ENCODE peak calls at places on chromosome 1, in eight cellular contexts. One of them, this sample, is unnamed.

GRCh38 chr1:52142220-52143153 is 598 bp downstream of the ZFYVE9 start:
- DNase-seq in ovary: peak
- DNase-seq in NB4: peak
- DNase-seq in spleen: peak
- DNase-seq in adrenal gland: peak
- DNase-seq in suprapubic skin: peak
- DNase-seq in stomach: peak
- DNase-seq in K562: peak
- DNase-seq in this sample: peak

GRCh38 chr1:202034683-202035462 is 24.5 kb downstream of the ELF3 start:
- DNase-seq in ovary: peak
- DNase-seq in NB4: peak
- DNase-seq in spleen: no peak
- DNase-seq in adrenal gland: peak
- DNase-seq in suprapubic skin: peak
- DNase-seq in stomach: peak
- DNase-seq in K562: peak
- DNase-seq in this sample: peak

GRCh38 chr1:234950598-234950997 is 178.0 kb downstream of the TOMM20 start:
- DNase-seq in ovary: no peak
- DNase-seq in NB4: no peak
- DNase-seq in spleen: no peak
- DNase-seq in adrenal gland: no peak
- DNase-seq in suprapubic skin: no peak
- DNase-seq in stomach: no peak
- DNase-seq in K562: no peak
- DNase-seq in this sample: no peak

GRCh38 chr1:16903054-16903453 is 7.3 kb downstream of the RNU1-2 start:
- DNase-seq in ovary: no peak
- DNase-seq in NB4: peak
- DNase-seq in spleen: no peak
- DNase-seq in adrenal gland: no peak
- DNase-seq in suprapubic skin: no peak
- DNase-seq in stomach: no peak
- DNase-seq in K562: no peak
- DNase-seq in this sample: peak

GRCh38 chr1:119737040-119737682 is 25.4 kb downstream of the PHGDH start:
- DNase-seq in ovary: peak
- DNase-seq in NB4: no peak
- DNase-seq in spleen: no peak
- DNase-seq in adrenal gland: peak
- DNase-seq in suprapubic skin: no peak
- DNase-seq in stomach: peak
- DNase-seq in K562: peak
- DNase-seq in this sample: peak

GRCh38 chr1:169486281-169486904 is 649 bp upstream of the SLC19A2 start:
- DNase-seq in ovary: no peak
- DNase-seq in NB4: peak
- DNase-seq in spleen: no peak
- DNase-seq in adrenal gland: peak
- DNase-seq in suprapubic skin: no peak
- DNase-seq in stomach: no peak
- DNase-seq in K562: no peak
- DNase-seq in this sample: no peak

GRCh38 chr1:231896806-231897205 is 270.2 kb downstream of the DISC1 start:
- DNase-seq in ovary: no peak
- DNase-seq in NB4: no peak
- DNase-seq in spleen: no peak
- DNase-seq in adrenal gland: no peak
- DNase-seq in suprapubic skin: no peak
- DNase-seq in stomach: no peak
- DNase-seq in K562: no peak
- DNase-seq in this sample: no peak

GRCh38 chr1:78333426-78334012 is 157.3 kb upstream of the PTGFR start:
- DNase-seq in ovary: no peak
- DNase-seq in NB4: peak
- DNase-seq in spleen: no peak
- DNase-seq in adrenal gland: peak
- DNase-seq in suprapubic skin: no peak
- DNase-seq in stomach: no peak
- DNase-seq in K562: no peak
- DNase-seq in this sample: peak

GRCh38 chr1:228058981-228059535 is 23.4 kb upstream of the ARF1 start:
- DNase-seq in ovary: no peak
- DNase-seq in NB4: no peak
- DNase-seq in spleen: peak
- DNase-seq in adrenal gland: no peak
- DNase-seq in suprapubic skin: peak
- DNase-seq in stomach: no peak
- DNase-seq in K562: no peak
- DNase-seq in this sample: no peak

GRCh38 chr1:182381962-182382819 is 9.4 kb downstream of the GLUL start:
- DNase-seq in ovary: no peak
- DNase-seq in NB4: no peak
- DNase-seq in spleen: no peak
- DNase-seq in adrenal gland: no peak
- DNase-seq in suprapubic skin: no peak
- DNase-seq in stomach: no peak
- DNase-seq in K562: no peak
- DNase-seq in this sample: no peak

GRCh38 chr1:183039985-183040447 is 16.8 kb downstream of the LAMC1 start:
- DNase-seq in ovary: no peak
- DNase-seq in NB4: peak
- DNase-seq in spleen: no peak
- DNase-seq in adrenal gland: no peak
- DNase-seq in suprapubic skin: no peak
- DNase-seq in stomach: no peak
- DNase-seq in K562: no peak
- DNase-seq in this sample: no peak

GRCh38 chr1:241842565-241842964 is 5.4 kb upstream of the EXO1 start:
- DNase-seq in ovary: no peak
- DNase-seq in NB4: no peak
- DNase-seq in spleen: no peak
- DNase-seq in adrenal gland: no peak
- DNase-seq in suprapubic skin: no peak
- DNase-seq in stomach: no peak
- DNase-seq in K562: no peak
- DNase-seq in this sample: no peak

GRCh38 chr1:28512058-28512611 is 6.3 kb downstream of the RCC1 start:
- DNase-seq in ovary: no peak
- DNase-seq in NB4: peak
- DNase-seq in spleen: no peak
- DNase-seq in adrenal gland: no peak
- DNase-seq in suprapubic skin: no peak
- DNase-seq in stomach: no peak
- DNase-seq in K562: no peak
- DNase-seq in this sample: no peak

GRCh38 chr1:56522680-56523079 is 56.7 kb downstream of the PLPP3 start:
- DNase-seq in ovary: no peak
- DNase-seq in NB4: peak
- DNase-seq in spleen: no peak
- DNase-seq in adrenal gland: no peak
- DNase-seq in suprapubic skin: no peak
- DNase-seq in stomach: no peak
- DNase-seq in K562: no peak
- DNase-seq in this sample: no peak

GRCh38 chr1:38915352-38915948 is 26.2 kb downstream of the RHBDL2 start:
- DNase-seq in ovary: no peak
- DNase-seq in NB4: no peak
- DNase-seq in spleen: no peak
- DNase-seq in adrenal gland: no peak
- DNase-seq in suprapubic skin: no peak
- DNase-seq in stomach: no peak
- DNase-seq in K562: peak
- DNase-seq in this sample: no peak

GRCh38 chr1:81780705-81781454 is 19.9 kb upstream of the ADGRL2 start:
- DNase-seq in ovary: no peak
- DNase-seq in NB4: no peak
- DNase-seq in spleen: no peak
- DNase-seq in adrenal gland: no peak
- DNase-seq in suprapubic skin: no peak
- DNase-seq in stomach: no peak
- DNase-seq in K562: no peak
- DNase-seq in this sample: no peak

GRCh38 chr1:101122452-101123166 is 97.0 kb upstream of the DPH5 start:
- DNase-seq in ovary: no peak
- DNase-seq in NB4: no peak
- DNase-seq in spleen: no peak
- DNase-seq in adrenal gland: no peak
- DNase-seq in suprapubic skin: no peak
- DNase-seq in stomach: no peak
- DNase-seq in K562: no peak
- DNase-seq in this sample: no peak

GRCh38 chr1:32507021-32507420 is 32.2 kb upstream of the ZBTB8A start:
- DNase-seq in ovary: no peak
- DNase-seq in NB4: no peak
- DNase-seq in spleen: no peak
- DNase-seq in adrenal gland: no peak
- DNase-seq in suprapubic skin: no peak
- DNase-seq in stomach: no peak
- DNase-seq in K562: no peak
- DNase-seq in this sample: no peak

GRCh38 chr1:227429447-227430359 is 111.4 kb upstream of the CDC42BPA start:
- DNase-seq in ovary: no peak
- DNase-seq in NB4: no peak
- DNase-seq in spleen: no peak
- DNase-seq in adrenal gland: no peak
- DNase-seq in suprapubic skin: no peak
- DNase-seq in stomach: no peak
- DNase-seq in K562: no peak
- DNase-seq in this sample: no peak

DNA sequence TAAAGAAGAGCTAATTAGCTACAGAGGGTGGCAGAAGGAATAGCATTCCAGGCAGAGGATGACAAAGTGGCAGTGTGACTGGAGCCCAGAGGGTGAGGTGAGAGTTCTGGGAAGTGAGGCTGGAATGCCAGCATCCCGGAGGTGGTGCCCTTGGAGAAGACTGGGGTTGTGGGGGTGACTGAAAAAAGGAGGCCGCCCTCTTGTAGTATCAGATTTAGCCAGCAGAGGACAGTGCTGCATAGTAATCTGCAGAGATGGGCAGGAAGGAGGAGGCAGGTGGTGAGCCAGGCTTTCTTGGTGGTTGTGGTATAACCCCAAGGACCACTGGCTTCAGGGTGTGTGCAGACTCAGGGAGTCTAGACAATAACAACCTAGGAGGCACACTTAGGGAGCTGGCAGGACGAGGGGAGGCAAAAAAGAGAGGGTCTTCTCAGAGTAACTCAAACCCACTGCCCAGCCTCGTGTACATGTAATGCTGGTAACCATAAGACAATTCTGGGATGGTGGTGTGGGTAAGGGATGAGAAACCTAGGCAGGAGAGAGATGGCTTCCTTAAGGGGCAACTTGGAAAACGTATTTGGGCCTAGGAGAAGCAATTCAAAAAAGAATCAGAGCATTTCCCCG is 30.5 kb downstream of the MROH7 start:
- DNase-seq in ovary: no peak
- DNase-seq in NB4: peak
- DNase-seq in spleen: no peak
- DNase-seq in adrenal gland: peak
- DNase-seq in suprapubic skin: no peak
- DNase-seq in stomach: peak
- DNase-seq in K562: peak
- DNase-seq in this sample: peak
- TF ChIP-seq POLR2A in ovary: no peak
- TF ChIP-seq POLR2A in NB4: no peak
- TF ChIP-seq POLR2A in spleen: no peak
- TF ChIP-seq POLR2A in adrenal gland: no peak
- TF ChIP-seq POLR2A in suprapubic skin: no peak
- TF ChIP-seq POLR2A in stomach: no peak
- TF ChIP-seq POLR2A in K562: no peak
- TF ChIP-seq POLR2A in this sample: no peak

GRCh38 chr1:145891587-145892485 is 6.2 kb upstream of the ANKRD35 start:
- DNase-seq in ovary: peak
- DNase-seq in NB4: peak
- DNase-seq in spleen: peak
- DNase-seq in adrenal gland: peak
- DNase-seq in suprapubic skin: peak
- DNase-seq in stomach: peak
- DNase-seq in K562: peak
- DNase-seq in this sample: peak
- TF ChIP-seq POLR2A in ovary: peak
- TF ChIP-seq POLR2A in NB4: no peak
- TF ChIP-seq POLR2A in spleen: no peak
- TF ChIP-seq POLR2A in adrenal gland: peak
- TF ChIP-seq POLR2A in suprapubic skin: no peak
- TF ChIP-seq POLR2A in stomach: no peak
- TF ChIP-seq POLR2A in K562: no peak
- TF ChIP-seq POLR2A in this sample: no peak

DNA sequence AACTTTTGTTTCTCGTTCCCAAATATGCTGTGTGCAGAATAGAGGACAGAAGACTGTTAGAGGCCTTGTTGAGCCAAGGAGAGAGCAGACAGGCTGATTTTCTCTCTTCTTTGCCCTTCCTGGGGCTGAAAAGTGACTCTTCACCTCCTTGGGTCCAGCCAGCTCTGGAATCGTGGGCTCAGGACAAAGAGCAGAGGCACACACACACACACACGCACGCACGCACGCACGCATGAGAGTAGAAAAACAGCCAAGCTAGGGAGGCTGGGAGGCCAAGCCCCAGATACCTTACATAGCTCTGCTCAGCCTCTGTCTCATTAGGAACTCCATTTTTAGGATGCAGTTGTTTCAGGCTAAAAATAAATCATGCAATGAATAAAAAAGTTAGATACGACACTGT is at the start of gene CASQ2:
- DNase-seq in ovary: no peak
- DNase-seq in NB4: no peak
- DNase-seq in spleen: no peak
- DNase-seq in adrenal gland: no peak
- DNase-seq in suprapubic skin: no peak
- DNase-seq in stomach: no peak
- DNase-seq in K562: no peak
- DNase-seq in this sample: no peak
- TF ChIP-seq POLR2A in ovary: no peak
- TF ChIP-seq POLR2A in NB4: no peak
- TF ChIP-seq POLR2A in spleen: no peak
- TF ChIP-seq POLR2A in adrenal gland: no peak
- TF ChIP-seq POLR2A in suprapubic skin: no peak
- TF ChIP-seq POLR2A in stomach: no peak
- TF ChIP-seq POLR2A in K562: no peak
- TF ChIP-seq POLR2A in this sample: no peak

DNA sequence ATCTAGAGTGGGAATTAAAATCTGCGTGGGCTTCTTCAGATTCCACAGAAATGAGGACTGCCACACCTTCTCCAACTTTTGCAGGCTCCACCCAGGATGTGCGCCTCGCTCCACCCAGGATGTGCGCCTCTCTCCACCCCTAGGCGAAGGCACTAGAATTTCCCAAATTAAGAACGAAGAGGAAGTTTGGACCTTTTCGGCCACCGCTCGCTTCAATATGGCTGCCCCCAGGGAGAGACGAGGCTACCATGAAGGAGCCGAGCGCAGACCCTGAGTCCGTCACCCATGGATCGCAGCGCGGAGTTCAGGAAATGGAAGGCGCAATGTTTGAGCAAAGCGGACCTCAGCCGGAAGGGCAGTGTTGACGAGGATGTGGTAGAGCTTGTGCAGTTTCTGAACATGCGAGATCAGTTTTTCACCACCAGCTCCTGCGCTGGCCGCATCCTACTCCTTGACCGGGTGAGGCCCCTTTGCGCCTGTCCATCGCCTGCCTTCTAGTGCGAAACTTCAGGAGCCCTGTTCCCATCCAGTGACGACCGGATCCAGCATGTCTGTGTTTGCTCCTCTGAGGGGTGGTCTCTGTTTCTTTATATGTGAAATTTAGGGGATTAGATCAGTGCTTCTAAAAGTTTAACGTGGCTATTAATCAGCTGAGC is at the start of the genes CRYZ and TYW3:
- DNase-seq in ovary: peak
- DNase-seq in NB4: peak
- DNase-seq in spleen: peak
- DNase-seq in adrenal gland: peak
- DNase-seq in suprapubic skin: peak
- DNase-seq in stomach: peak
- DNase-seq in K562: peak
- DNase-seq in this sample: peak
- TF ChIP-seq POLR2A in ovary: no peak
- TF ChIP-seq POLR2A in NB4: peak
- TF ChIP-seq POLR2A in spleen: no peak
- TF ChIP-seq POLR2A in adrenal gland: peak
- TF ChIP-seq POLR2A in suprapubic skin: peak
- TF ChIP-seq POLR2A in stomach: no peak
- TF ChIP-seq POLR2A in K562: peak
- TF ChIP-seq POLR2A in this sample: no peak